ENCODE peak calls at places on chromosomes 13 and 19, in six cellular contexts. One of them, this sample, is unnamed.

GRCh38 chr19:51365211-51366049 is 758 bp downstream of the ETFB start:
- DNase-seq in endothelial cell: no peak
- DNase-seq in CD8-positive, alpha-beta T cell: no peak
- DNase-seq in psoas muscle: peak
- DNase-seq in left ventricle myocardium inferior: no peak
- DNase-seq in mesendoderm: no peak
- DNase-seq in this sample: no peak

GRCh38 chr19:47351545-47351944 is 2.4 kb downstream of the DHX34 start:
- DNase-seq in endothelial cell: no peak
- DNase-seq in CD8-positive, alpha-beta T cell: no peak
- DNase-seq in psoas muscle: no peak
- DNase-seq in left ventricle myocardium inferior: no peak
- DNase-seq in mesendoderm: peak
- DNase-seq in this sample: no peak

GRCh38 chr13:50809133-50810090 is 34.1 kb downstream of the DLEU7 start:
- DNase-seq in endothelial cell: no peak
- DNase-seq in CD8-positive, alpha-beta T cell: no peak
- DNase-seq in psoas muscle: no peak
- DNase-seq in left ventricle myocardium inferior: no peak
- DNase-seq in mesendoderm: no peak
- DNase-seq in this sample: no peak

GRCh38 chr13:109785141-109785891 is 1.1 kb downstream of the IRS2 start:
- DNase-seq in endothelial cell: peak
- DNase-seq in CD8-positive, alpha-beta T cell: peak
- DNase-seq in psoas muscle: peak
- DNase-seq in left ventricle myocardium inferior: peak
- DNase-seq in mesendoderm: peak
- DNase-seq in this sample: peak

GRCh38 chr19:55528030-55528801 is 8.7 kb downstream of the SBK2 start:
- DNase-seq in endothelial cell: no peak
- DNase-seq in CD8-positive, alpha-beta T cell: no peak
- DNase-seq in psoas muscle: no peak
- DNase-seq in left ventricle myocardium inferior: no peak
- DNase-seq in mesendoderm: peak
- DNase-seq in this sample: no peak

GRCh38 chr13:103133551-103133950 is 67.3 kb upstream of the SLC10A2 start:
- DNase-seq in endothelial cell: no peak
- DNase-seq in CD8-positive, alpha-beta T cell: no peak
- DNase-seq in psoas muscle: no peak
- DNase-seq in left ventricle myocardium inferior: no peak
- DNase-seq in mesendoderm: no peak
- DNase-seq in this sample: no peak

GRCh38 chr19:38686530-38686888 is 39.1 kb downstream of the ACTN4 start:
- DNase-seq in endothelial cell: no peak
- DNase-seq in CD8-positive, alpha-beta T cell: peak
- DNase-seq in psoas muscle: no peak
- DNase-seq in left ventricle myocardium inferior: no peak
- DNase-seq in mesendoderm: no peak
- DNase-seq in this sample: no peak

GRCh38 chr19:41599175-41599966 is 23.4 kb downstream of the CEACAM21 start:
- DNase-seq in endothelial cell: no peak
- DNase-seq in CD8-positive, alpha-beta T cell: no peak
- DNase-seq in psoas muscle: no peak
- DNase-seq in left ventricle myocardium inferior: no peak
- DNase-seq in mesendoderm: no peak
- DNase-seq in this sample: no peak

GRCh38 chr19:47093841-47094240 is 19.7 kb downstream of the ZC3H4 start:
- DNase-seq in endothelial cell: no peak
- DNase-seq in CD8-positive, alpha-beta T cell: no peak
- DNase-seq in psoas muscle: no peak
- DNase-seq in left ventricle myocardium inferior: no peak
- DNase-seq in mesendoderm: no peak
- DNase-seq in this sample: no peak

GRCh38 chr19:39736088-39736487 is 1.7 kb downstream of the CLC start:
- DNase-seq in endothelial cell: no peak
- DNase-seq in CD8-positive, alpha-beta T cell: no peak
- DNase-seq in psoas muscle: no peak
- DNase-seq in left ventricle myocardium inferior: no peak
- DNase-seq in mesendoderm: no peak
- DNase-seq in this sample: no peak

GRCh38 chr13:51435002-51435578 is 17.7 kb downstream of the INTS6 start:
- DNase-seq in endothelial cell: no peak
- DNase-seq in CD8-positive, alpha-beta T cell: no peak
- DNase-seq in psoas muscle: no peak
- DNase-seq in left ventricle myocardium inferior: no peak
- DNase-seq in mesendoderm: peak
- DNase-seq in this sample: no peak

GRCh38 chr19:4589579-4590410 is 30.3 kb upstream of the SEMA6B start:
- DNase-seq in endothelial cell: peak
- DNase-seq in CD8-positive, alpha-beta T cell: no peak
- DNase-seq in psoas muscle: no peak
- DNase-seq in left ventricle myocardium inferior: peak
- DNase-seq in mesendoderm: peak
- DNase-seq in this sample: no peak

GRCh38 chr19:56356944-56357343 is 36.4 kb downstream of the ZNF582 start:
- DNase-seq in endothelial cell: no peak
- DNase-seq in CD8-positive, alpha-beta T cell: no peak
- DNase-seq in psoas muscle: no peak
- DNase-seq in left ventricle myocardium inferior: no peak
- DNase-seq in mesendoderm: no peak
- DNase-seq in this sample: no peak

This sample was measured in heart left ventricle.